ENCODE peak calls at places on chromosome 17, in ten cellular contexts. One of them, this sample, is unnamed.

GRCh38 chr17:63984651-63985386 is 12.1 kb upstream of the SCN4A start:
- DNase-seq in dorsolateral prefrontal cortex: no peak
- DNase-seq in CD4-positive, alpha-beta T cell: peak
- DNase-seq in RWPE1: peak
- DNase-seq in sigmoid colon: no peak
- DNase-seq in AG09319: peak
- DNase-seq in fibroblast of lung: peak
- DNase-seq in AG09309: peak
- DNase-seq in spleen: no peak
- DNase-seq in cardiac muscle cell: peak
- DNase-seq in this sample: no peak

GRCh38 chr17:27457405-27457730 is 1.1 kb downstream of the KSR1 start:
- DNase-seq in dorsolateral prefrontal cortex: no peak
- DNase-seq in CD4-positive, alpha-beta T cell: no peak
- DNase-seq in RWPE1: no peak
- DNase-seq in sigmoid colon: no peak
- DNase-seq in AG09319: no peak
- DNase-seq in fibroblast of lung: no peak
- DNase-seq in AG09309: no peak
- DNase-seq in spleen: no peak
- DNase-seq in cardiac muscle cell: no peak
- DNase-seq in this sample: no peak

GRCh38 chr17:34377078-34377823 is 14.2 kb upstream of the CCL1 start:
- DNase-seq in dorsolateral prefrontal cortex: no peak
- DNase-seq in CD4-positive, alpha-beta T cell: no peak
- DNase-seq in RWPE1: no peak
- DNase-seq in sigmoid colon: no peak
- DNase-seq in AG09319: no peak
- DNase-seq in fibroblast of lung: no peak
- DNase-seq in AG09309: no peak
- DNase-seq in spleen: no peak
- DNase-seq in cardiac muscle cell: no peak
- DNase-seq in this sample: no peak

GRCh38 chr17:2982854-2983636 is 80.4 kb downstream of the OR1D5 start:
- DNase-seq in dorsolateral prefrontal cortex: peak
- DNase-seq in CD4-positive, alpha-beta T cell: no peak
- DNase-seq in RWPE1: peak
- DNase-seq in sigmoid colon: peak
- DNase-seq in AG09319: peak
- DNase-seq in fibroblast of lung: peak
- DNase-seq in AG09309: peak
- DNase-seq in spleen: peak
- DNase-seq in cardiac muscle cell: peak
- DNase-seq in this sample: peak

GRCh38 chr17:30326816-30327215 is 7.0 kb downstream of the TMIGD1 start:
- DNase-seq in dorsolateral prefrontal cortex: no peak
- DNase-seq in CD4-positive, alpha-beta T cell: no peak
- DNase-seq in RWPE1: no peak
- DNase-seq in sigmoid colon: no peak
- DNase-seq in AG09319: no peak
- DNase-seq in fibroblast of lung: no peak
- DNase-seq in AG09309: no peak
- DNase-seq in spleen: no peak
- DNase-seq in cardiac muscle cell: no peak
- DNase-seq in this sample: no peak

GRCh38 chr17:8339540-8339939 is at the start of gene ODF4:
- DNase-seq in dorsolateral prefrontal cortex: no peak
- DNase-seq in CD4-positive, alpha-beta T cell: no peak
- DNase-seq in RWPE1: no peak
- DNase-seq in sigmoid colon: no peak
- DNase-seq in AG09319: no peak
- DNase-seq in fibroblast of lung: no peak
- DNase-seq in AG09309: no peak
- DNase-seq in spleen: no peak
- DNase-seq in cardiac muscle cell: no peak
- DNase-seq in this sample: no peak

GRCh38 chr17:12288007-12288406 is 267.3 kb downstream of the MAP2K4 start:
- DNase-seq in dorsolateral prefrontal cortex: no peak
- DNase-seq in CD4-positive, alpha-beta T cell: no peak
- DNase-seq in RWPE1: no peak
- DNase-seq in sigmoid colon: no peak
- DNase-seq in AG09319: no peak
- DNase-seq in fibroblast of lung: no peak
- DNase-seq in AG09309: no peak
- DNase-seq in spleen: no peak
- DNase-seq in cardiac muscle cell: no peak
- DNase-seq in this sample: no peak

GRCh38 chr17:35523296-35523695 is 14.2 kb downstream of the SLFN12L start:
- DNase-seq in dorsolateral prefrontal cortex: no peak
- DNase-seq in CD4-positive, alpha-beta T cell: no peak
- DNase-seq in RWPE1: no peak
- DNase-seq in sigmoid colon: no peak
- DNase-seq in AG09319: no peak
- DNase-seq in fibroblast of lung: no peak
- DNase-seq in AG09309: no peak
- DNase-seq in spleen: no peak
- DNase-seq in cardiac muscle cell: no peak
- DNase-seq in this sample: no peak

GRCh38 chr17:76080934-76081287 is 1.9 kb downstream of the ZACN start:
- DNase-seq in dorsolateral prefrontal cortex: no peak
- DNase-seq in CD4-positive, alpha-beta T cell: no peak
- DNase-seq in RWPE1: no peak
- DNase-seq in sigmoid colon: no peak
- DNase-seq in AG09319: no peak
- DNase-seq in fibroblast of lung: no peak
- DNase-seq in AG09309: no peak
- DNase-seq in spleen: no peak
- DNase-seq in cardiac muscle cell: no peak
- DNase-seq in this sample: no peak

GRCh38 chr17:28008526-28008925 is 34.0 kb upstream of the NLK start:
- DNase-seq in dorsolateral prefrontal cortex: no peak
- DNase-seq in CD4-positive, alpha-beta T cell: no peak
- DNase-seq in RWPE1: peak
- DNase-seq in sigmoid colon: no peak
- DNase-seq in AG09319: peak
- DNase-seq in fibroblast of lung: peak
- DNase-seq in AG09309: no peak
- DNase-seq in spleen: no peak
- DNase-seq in cardiac muscle cell: peak
- DNase-seq in this sample: no peak

GRCh38 chr17:74220966-74221814 is 7.8 kb downstream of the TTYH2 start:
- DNase-seq in dorsolateral prefrontal cortex: no peak
- DNase-seq in CD4-positive, alpha-beta T cell: no peak
- DNase-seq in RWPE1: no peak
- DNase-seq in sigmoid colon: no peak
- DNase-seq in AG09319: no peak
- DNase-seq in fibroblast of lung: no peak
- DNase-seq in AG09309: no peak
- DNase-seq in spleen: no peak
- DNase-seq in cardiac muscle cell: no peak
- DNase-seq in this sample: no peak

GRCh38 chr17:73203135-73203787 is 10.4 kb downstream of the COG1 start:
- DNase-seq in dorsolateral prefrontal cortex: no peak
- DNase-seq in CD4-positive, alpha-beta T cell: no peak
- DNase-seq in RWPE1: no peak
- DNase-seq in sigmoid colon: no peak
- DNase-seq in AG09319: no peak
- DNase-seq in fibroblast of lung: no peak
- DNase-seq in AG09309: no peak
- DNase-seq in spleen: no peak
- DNase-seq in cardiac muscle cell: peak
- DNase-seq in this sample: no peak

GRCh38 chr17:41418116-41418860 is 6.1 kb downstream of the KRT37 start:
- DNase-seq in dorsolateral prefrontal cortex: no peak
- DNase-seq in CD4-positive, alpha-beta T cell: no peak
- DNase-seq in RWPE1: no peak
- DNase-seq in sigmoid colon: no peak
- DNase-seq in AG09319: no peak
- DNase-seq in fibroblast of lung: no peak
- DNase-seq in AG09309: no peak
- DNase-seq in spleen: no peak
- DNase-seq in cardiac muscle cell: no peak
- DNase-seq in this sample: no peak

GRCh38 chr17:79664925-79665738 is 54.3 kb upstream of the RBFOX3 start:
- DNase-seq in dorsolateral prefrontal cortex: peak
- DNase-seq in CD4-positive, alpha-beta T cell: no peak
- DNase-seq in RWPE1: peak
- DNase-seq in sigmoid colon: peak
- DNase-seq in AG09319: no peak
- DNase-seq in fibroblast of lung: peak
- DNase-seq in AG09309: no peak
- DNase-seq in spleen: no peak
- DNase-seq in cardiac muscle cell: peak
- DNase-seq in this sample: peak

GRCh38 chr17:72560303-72561247 is 439.8 kb downstream of the SOX9 start:
- DNase-seq in dorsolateral prefrontal cortex: peak
- DNase-seq in CD4-positive, alpha-beta T cell: peak
- DNase-seq in RWPE1: peak
- DNase-seq in sigmoid colon: no peak
- DNase-seq in AG09319: peak
- DNase-seq in fibroblast of lung: peak
- DNase-seq in AG09309: no peak
- DNase-seq in spleen: no peak
- DNase-seq in cardiac muscle cell: peak
- DNase-seq in this sample: peak

GRCh38 chr17:77145635-77146632 is 5.2 kb downstream of the SEC14L1 start:
- DNase-seq in dorsolateral prefrontal cortex: peak
- DNase-seq in CD4-positive, alpha-beta T cell: no peak
- DNase-seq in RWPE1: no peak
- DNase-seq in sigmoid colon: peak
- DNase-seq in AG09319: peak
- DNase-seq in fibroblast of lung: peak
- DNase-seq in AG09309: no peak
- DNase-seq in spleen: peak
- DNase-seq in cardiac muscle cell: peak
- DNase-seq in this sample: no peak

GRCh38 chr17:73189417-73190099 is 3.3 kb upstream of the COG1 start:
- DNase-seq in dorsolateral prefrontal cortex: peak
- DNase-seq in CD4-positive, alpha-beta T cell: no peak
- DNase-seq in RWPE1: peak
- DNase-seq in sigmoid colon: no peak
- DNase-seq in AG09319: no peak
- DNase-seq in fibroblast of lung: peak
- DNase-seq in AG09309: no peak
- DNase-seq in spleen: no peak
- DNase-seq in cardiac muscle cell: peak
- DNase-seq in this sample: no peak

GRCh38 chr17:40063034-40063765 is 435 bp downstream of the THRA start:
- DNase-seq in dorsolateral prefrontal cortex: no peak
- DNase-seq in CD4-positive, alpha-beta T cell: no peak
- DNase-seq in RWPE1: no peak
- DNase-seq in sigmoid colon: peak
- DNase-seq in AG09319: no peak
- DNase-seq in fibroblast of lung: no peak
- DNase-seq in AG09309: no peak
- DNase-seq in spleen: peak
- DNase-seq in cardiac muscle cell: peak
- DNase-seq in this sample: no peak

GRCh38 chr17:40061532-40062038 is 1.2 kb upstream of the THRA start:
- DNase-seq in dorsolateral prefrontal cortex: no peak
- DNase-seq in CD4-positive, alpha-beta T cell: no peak
- DNase-seq in RWPE1: no peak
- DNase-seq in sigmoid colon: no peak
- DNase-seq in AG09319: no peak
- DNase-seq in fibroblast of lung: no peak
- DNase-seq in AG09309: no peak
- DNase-seq in spleen: peak
- DNase-seq in cardiac muscle cell: no peak
- DNase-seq in this sample: no peak

GRCh38 chr17:40063915-40064531 is 1.3 kb downstream of the THRA start:
- DNase-seq in dorsolateral prefrontal cortex: no peak
- DNase-seq in CD4-positive, alpha-beta T cell: no peak
- DNase-seq in RWPE1: no peak
- DNase-seq in sigmoid colon: no peak
- DNase-seq in AG09319: no peak
- DNase-seq in fibroblast of lung: no peak
- DNase-seq in AG09309: no peak
- DNase-seq in spleen: no peak
- DNase-seq in cardiac muscle cell: no peak
- DNase-seq in this sample: no peak

GRCh38 chr17:40060887-40061480 is 1.8 kb upstream of the THRA start:
- DNase-seq in dorsolateral prefrontal cortex: no peak
- DNase-seq in CD4-positive, alpha-beta T cell: no peak
- DNase-seq in RWPE1: no peak
- DNase-seq in sigmoid colon: no peak
- DNase-seq in AG09319: no peak
- DNase-seq in fibroblast of lung: no peak
- DNase-seq in AG09309: no peak
- DNase-seq in spleen: peak
- DNase-seq in cardiac muscle cell: no peak
- DNase-seq in this sample: no peak

GRCh38 chr17:40062347-40063033 is at the start of gene THRA:
- DNase-seq in dorsolateral prefrontal cortex: peak
- DNase-seq in CD4-positive, alpha-beta T cell: peak
- DNase-seq in RWPE1: peak
- DNase-seq in sigmoid colon: peak
- DNase-seq in AG09319: no peak
- DNase-seq in fibroblast of lung: no peak
- DNase-seq in AG09309: no peak
- DNase-seq in spleen: peak
- DNase-seq in cardiac muscle cell: peak
- DNase-seq in this sample: no peak
- TF ChIP-seq CTCF in dorsolateral prefrontal cortex: peak
- TF ChIP-seq CTCF in CD4-positive, alpha-beta T cell: no peak
- TF ChIP-seq CTCF in RWPE1: peak
- TF ChIP-seq CTCF in sigmoid colon: no peak
- TF ChIP-seq CTCF in AG09319: no peak
- TF ChIP-seq CTCF in fibroblast of lung: no peak
- TF ChIP-seq CTCF in AG09309: peak
- TF ChIP-seq CTCF in spleen: peak
- TF ChIP-seq CTCF in cardiac muscle cell: no peak
- TF ChIP-seq CTCF in this sample: peak

GRCh38 chr17:38733315-38734234 is 3.4 kb downstream of the CISD3 start:
- DNase-seq in dorsolateral prefrontal cortex: no peak
- DNase-seq in CD4-positive, alpha-beta T cell: peak
- DNase-seq in RWPE1: no peak
- DNase-seq in sigmoid colon: no peak
- DNase-seq in AG09319: no peak
- DNase-seq in fibroblast of lung: no peak
- DNase-seq in AG09309: no peak
- DNase-seq in spleen: no peak
- DNase-seq in cardiac muscle cell: no peak
- DNase-seq in this sample: no peak
- TF ChIP-seq CTCF in dorsolateral prefrontal cortex: no peak
- TF ChIP-seq CTCF in CD4-positive, alpha-beta T cell: peak
- TF ChIP-seq CTCF in RWPE1: peak
- TF ChIP-seq CTCF in sigmoid colon: no peak
- TF ChIP-seq CTCF in AG09319: no peak
- TF ChIP-seq CTCF in fibroblast of lung: no peak
- TF ChIP-seq CTCF in AG09309: peak
- TF ChIP-seq CTCF in spleen: no peak
- TF ChIP-seq CTCF in cardiac muscle cell: peak
- TF ChIP-seq CTCF in this sample: peak

GRCh38 chr17:32671891-32672290 is 185.1 kb downstream of the CDK5R1 start:
- DNase-seq in dorsolateral prefrontal cortex: no peak
- DNase-seq in CD4-positive, alpha-beta T cell: no peak
- DNase-seq in RWPE1: no peak
- DNase-seq in sigmoid colon: peak
- DNase-seq in AG09319: no peak
- DNase-seq in fibroblast of lung: peak
- DNase-seq in AG09309: no peak
- DNase-seq in spleen: no peak
- DNase-seq in cardiac muscle cell: peak
- DNase-seq in this sample: no peak
- TF ChIP-seq CTCF in dorsolateral prefrontal cortex: no peak
- TF ChIP-seq CTCF in CD4-positive, alpha-beta T cell: no peak
- TF ChIP-seq CTCF in RWPE1: no peak
- TF ChIP-seq CTCF in sigmoid colon: no peak
- TF ChIP-seq CTCF in AG09319: no peak
- TF ChIP-seq CTCF in fibroblast of lung: no peak
- TF ChIP-seq CTCF in AG09309: no peak
- TF ChIP-seq CTCF in spleen: no peak
- TF ChIP-seq CTCF in cardiac muscle cell: no peak
- TF ChIP-seq CTCF in this sample: no peak

GRCh38 chr17:44533533-44534246 is 23.6 kb upstream of the FZD2 start:
- DNase-seq in dorsolateral prefrontal cortex: peak
- DNase-seq in CD4-positive, alpha-beta T cell: peak
- DNase-seq in RWPE1: peak
- DNase-seq in sigmoid colon: peak
- DNase-seq in AG09319: peak
- DNase-seq in fibroblast of lung: peak
- DNase-seq in AG09309: no peak
- DNase-seq in spleen: peak
- DNase-seq in cardiac muscle cell: peak
- DNase-seq in this sample: peak
- TF ChIP-seq CTCF in dorsolateral prefrontal cortex: peak
- TF ChIP-seq CTCF in CD4-positive, alpha-beta T cell: peak
- TF ChIP-seq CTCF in RWPE1: peak
- TF ChIP-seq CTCF in sigmoid colon: peak
- TF ChIP-seq CTCF in AG09319: peak
- TF ChIP-seq CTCF in fibroblast of lung: peak
- TF ChIP-seq CTCF in AG09309: peak
- TF ChIP-seq CTCF in spleen: peak
- TF ChIP-seq CTCF in cardiac muscle cell: peak
- TF ChIP-seq CTCF in this sample: peak

This sample was measured in chondrocyte.